ENCODE peak calls at places on chromosome 17, in six cellular contexts. One of them, this sample, is unnamed.

GRCh38 chr17:6392609-6393367 is 42.1 kb downstream of the AIPL1 start:
- DNase-seq in GM18507: no peak
- DNase-seq in left kidney: peak; percentile 22
- DNase-seq in EL: no peak
- DNase-seq in lower lobe of right lung: no peak
- DNase-seq in stimulated activated CD4-positive, alpha-beta T cell treated with anti-CD3 and anti-CD28 coated beads, Interleukin-15, amount 100 ng/mL, for 24 hours: no peak
- DNase-seq in this sample: no peak

GRCh38 chr17:17940451-17940911 is 31.7 kb downstream of the TOM1L2 start:
- DNase-seq in stimulated activated CD4-positive, alpha-beta T cell treated with anti-CD3 and anti-CD28 coated beads, Interleukin-15, amount 100 ng/mL, for 24 hours: no peak
- DNase-seq in left kidney: peak; percentile 74
- DNase-seq in lower lobe of right lung: no peak
- DNase-seq in GM18507: no peak
- DNase-seq in EL: peak; percentile 89
- DNase-seq in this sample: no peak

GRCh38 chr17:49249292-49249794 is 18.8 kb upstream of the PHOSPHO1 start:
- DNase-seq in EL: no peak
- DNase-seq in left kidney: peak; percentile 21
- DNase-seq in stimulated activated CD4-positive, alpha-beta T cell treated with anti-CD3 and anti-CD28 coated beads, Interleukin-15, amount 100 ng/mL, for 24 hours: no peak
- DNase-seq in GM18507: no peak
- DNase-seq in lower lobe of right lung: peak; percentile 53
- DNase-seq in this sample: no peak

GRCh38 chr17:56786989-56787482 is 46.7 kb downstream of the C17orf67 start:
- DNase-seq in GM18507: no peak
- DNase-seq in EL: peak; percentile 96
- DNase-seq in stimulated activated CD4-positive, alpha-beta T cell treated with anti-CD3 and anti-CD28 coated beads, Interleukin-15, amount 100 ng/mL, for 24 hours: peak; percentile 74
- DNase-seq in left kidney: peak; percentile 24
- DNase-seq in lower lobe of right lung: peak; percentile 61
- DNase-seq in this sample: peak; percentile 92

GRCh38 chr17:78239489-78239931 is 8.1 kb downstream of the TMEM235 start:
- DNase-seq in EL: no peak
- DNase-seq in left kidney: no peak
- DNase-seq in lower lobe of right lung: no peak
- DNase-seq in GM18507: no peak
- DNase-seq in stimulated activated CD4-positive, alpha-beta T cell treated with anti-CD3 and anti-CD28 coated beads, Interleukin-15, amount 100 ng/mL, for 24 hours: no peak
- DNase-seq in this sample: no peak

GRCh38 chr17:6461792-6462524 is 17.7 kb downstream of the PIMREG start:
- DNase-seq in EL: no peak
- DNase-seq in GM18507: no peak
- DNase-seq in lower lobe of right lung: peak; percentile 14
- DNase-seq in left kidney: no peak
- DNase-seq in stimulated activated CD4-positive, alpha-beta T cell treated with anti-CD3 and anti-CD28 coated beads, Interleukin-15, amount 100 ng/mL, for 24 hours: peak; percentile 58
- DNase-seq in this sample: no peak

GRCh38 chr17:49610883-49611584 is 35.4 kb downstream of the NXPH3 start:
- DNase-seq in EL: no peak
- DNase-seq in GM18507: no peak
- DNase-seq in lower lobe of right lung: no peak
- DNase-seq in stimulated activated CD4-positive, alpha-beta T cell treated with anti-CD3 and anti-CD28 coated beads, Interleukin-15, amount 100 ng/mL, for 24 hours: no peak
- DNase-seq in left kidney: no peak
- DNase-seq in this sample: no peak

GRCh38 chr17:75271955-75272847 is 1.2 kb upstream of the MIF4GD start:
- DNase-seq in lower lobe of right lung: no peak
- DNase-seq in stimulated activated CD4-positive, alpha-beta T cell treated with anti-CD3 and anti-CD28 coated beads, Interleukin-15, amount 100 ng/mL, for 24 hours: peak; percentile 43
- DNase-seq in EL: peak; percentile 63
- DNase-seq in left kidney: no peak
- DNase-seq in GM18507: no peak
- DNase-seq in this sample: no peak

GRCh38 chr17:18258356-18259038 is at the start of gene FLII:
- DNase-seq in lower lobe of right lung: peak; percentile 74
- DNase-seq in left kidney: peak; percentile 77
- DNase-seq in GM18507: no peak
- DNase-seq in EL: peak; percentile 70
- DNase-seq in stimulated activated CD4-positive, alpha-beta T cell treated with anti-CD3 and anti-CD28 coated beads, Interleukin-15, amount 100 ng/mL, for 24 hours: peak; percentile 69
- DNase-seq in this sample: peak; percentile 3

GRCh38 chr17:37179893-37180292 is 195.9 kb upstream of the C17orf78 start:
- DNase-seq in GM18507: no peak
- DNase-seq in stimulated activated CD4-positive, alpha-beta T cell treated with anti-CD3 and anti-CD28 coated beads, Interleukin-15, amount 100 ng/mL, for 24 hours: no peak
- DNase-seq in left kidney: no peak
- DNase-seq in EL: peak; percentile 79
- DNase-seq in lower lobe of right lung: no peak
- DNase-seq in this sample: no peak

GRCh38 chr17:39963826-39964225 is 1.0 kb downstream of the GSDMA start:
- DNase-seq in lower lobe of right lung: no peak
- DNase-seq in GM18507: no peak
- DNase-seq in EL: no peak
- DNase-seq in stimulated activated CD4-positive, alpha-beta T cell treated with anti-CD3 and anti-CD28 coated beads, Interleukin-15, amount 100 ng/mL, for 24 hours: peak; percentile 22
- DNase-seq in left kidney: no peak
- DNase-seq in this sample: no peak

GRCh38 chr17:78121801-78122220 is 6.7 kb downstream of the TMC6 start:
- DNase-seq in lower lobe of right lung: no peak
- DNase-seq in EL: no peak
- DNase-seq in GM18507: no peak
- DNase-seq in left kidney: no peak
- DNase-seq in stimulated activated CD4-positive, alpha-beta T cell treated with anti-CD3 and anti-CD28 coated beads, Interleukin-15, amount 100 ng/mL, for 24 hours: no peak
- DNase-seq in this sample: no peak

GRCh38 chr17:4195306-4195705 is 52.3 kb downstream of the CYB5D2 start:
- DNase-seq in GM18507: no peak
- DNase-seq in stimulated activated CD4-positive, alpha-beta T cell treated with anti-CD3 and anti-CD28 coated beads, Interleukin-15, amount 100 ng/mL, for 24 hours: no peak
- DNase-seq in left kidney: no peak
- DNase-seq in EL: peak; percentile 83
- DNase-seq in lower lobe of right lung: no peak
- DNase-seq in this sample: no peak

GRCh38 chr17:230371-230770 is 48.9 kb upstream of the DOC2B start:
- DNase-seq in left kidney: no peak
- DNase-seq in EL: no peak
- DNase-seq in stimulated activated CD4-positive, alpha-beta T cell treated with anti-CD3 and anti-CD28 coated beads, Interleukin-15, amount 100 ng/mL, for 24 hours: no peak
- DNase-seq in GM18507: no peak
- DNase-seq in lower lobe of right lung: no peak
- DNase-seq in this sample: no peak

GRCh38 chr17:49779730-49780220 is 8.7 kb upstream of the KAT7 start:
- DNase-seq in GM18507: no peak
- DNase-seq in EL: peak; percentile 71
- DNase-seq in lower lobe of right lung: no peak
- DNase-seq in stimulated activated CD4-positive, alpha-beta T cell treated with anti-CD3 and anti-CD28 coated beads, Interleukin-15, amount 100 ng/mL, for 24 hours: peak; percentile 23
- DNase-seq in left kidney: peak; percentile 72
- DNase-seq in this sample: peak; percentile 76

GRCh38 chr17:19311421-19312215 is 50.9 kb downstream of the B9D1 start:
- DNase-seq in EL: peak; percentile 65
- DNase-seq in left kidney: no peak
- DNase-seq in lower lobe of right lung: peak; percentile 37
- DNase-seq in stimulated activated CD4-positive, alpha-beta T cell treated with anti-CD3 and anti-CD28 coated beads, Interleukin-15, amount 100 ng/mL, for 24 hours: no peak
- DNase-seq in GM18507: no peak
- DNase-seq in this sample: peak; percentile 54

GRCh38 chr17:3859895-3860294 is 13.8 kb upstream of the NCBP3 start:
- DNase-seq in lower lobe of right lung: no peak
- DNase-seq in left kidney: no peak
- DNase-seq in GM18507: no peak
- DNase-seq in EL: no peak
- DNase-seq in stimulated activated CD4-positive, alpha-beta T cell treated with anti-CD3 and anti-CD28 coated beads, Interleukin-15, amount 100 ng/mL, for 24 hours: no peak
- DNase-seq in this sample: no peak

GRCh38 chr17:44171931-44172455 is 1.5 kb downstream of the ASB16 start:
- DNase-seq in stimulated activated CD4-positive, alpha-beta T cell treated with anti-CD3 and anti-CD28 coated beads, Interleukin-15, amount 100 ng/mL, for 24 hours: no peak
- DNase-seq in lower lobe of right lung: no peak
- DNase-seq in left kidney: peak; percentile 56
- DNase-seq in GM18507: no peak
- DNase-seq in EL: no peak
- DNase-seq in this sample: no peak

GRCh38 chr17:17304521-17304985 is 1.4 kb downstream of the NT5M start:
- DNase-seq in lower lobe of right lung: no peak
- DNase-seq in stimulated activated CD4-positive, alpha-beta T cell treated with anti-CD3 and anti-CD28 coated beads, Interleukin-15, amount 100 ng/mL, for 24 hours: peak; percentile 39
- DNase-seq in EL: no peak
- DNase-seq in left kidney: no peak
- DNase-seq in GM18507: no peak
- DNase-seq in this sample: no peak

GRCh38 chr17:75752405-75753192 is 12.4 kb downstream of the GALK1 start:
- DNase-seq in EL: no peak
- DNase-seq in GM18507: no peak
- DNase-seq in left kidney: no peak
- DNase-seq in stimulated activated CD4-positive, alpha-beta T cell treated with anti-CD3 and anti-CD28 coated beads, Interleukin-15, amount 100 ng/mL, for 24 hours: no peak
- DNase-seq in lower lobe of right lung: no peak
- DNase-seq in this sample: no peak

GRCh38 chr17:69485901-69486643 is 71.6 kb downstream of the MAP2K6 start:
- DNase-seq in stimulated activated CD4-positive, alpha-beta T cell treated with anti-CD3 and anti-CD28 coated beads, Interleukin-15, amount 100 ng/mL, for 24 hours: no peak
- DNase-seq in GM18507: no peak
- DNase-seq in EL: no peak
- DNase-seq in lower lobe of right lung: no peak
- DNase-seq in left kidney: no peak
- DNase-seq in this sample: no peak

GRCh38 chr17:57461082-57461481 is 204.8 kb downstream of the MSI2 start:
- DNase-seq in stimulated activated CD4-positive, alpha-beta T cell treated with anti-CD3 and anti-CD28 coated beads, Interleukin-15, amount 100 ng/mL, for 24 hours: peak; percentile 59
- DNase-seq in left kidney: no peak
- DNase-seq in GM18507: no peak
- DNase-seq in EL: peak; percentile 33
- DNase-seq in lower lobe of right lung: no peak
- DNase-seq in this sample: no peak

GRCh38 chr17:7191571-7192270 is 12.6 kb upstream of the ASGR1 start:
- DNase-seq in left kidney: peak; percentile 79
- DNase-seq in stimulated activated CD4-positive, alpha-beta T cell treated with anti-CD3 and anti-CD28 coated beads, Interleukin-15, amount 100 ng/mL, for 24 hours: peak; percentile 41
- DNase-seq in GM18507: peak; percentile 25
- DNase-seq in EL: peak; percentile 35
- DNase-seq in lower lobe of right lung: peak; percentile 57
- DNase-seq in this sample: no peak

GRCh38 chr17:35345926-35346771 is 27.3 kb downstream of the SLFN11 start:
- DNase-seq in EL: peak; percentile 69
- DNase-seq in stimulated activated CD4-positive, alpha-beta T cell treated with anti-CD3 and anti-CD28 coated beads, Interleukin-15, amount 100 ng/mL, for 24 hours: peak; percentile 51
- DNase-seq in GM18507: no peak
- DNase-seq in lower lobe of right lung: peak; percentile 85
- DNase-seq in left kidney: peak; percentile 56
- DNase-seq in this sample: peak; percentile 97

GRCh38 chr17:15972497-15972951 is 27.0 kb downstream of the ZSWIM7 start:
- DNase-seq in left kidney: no peak
- DNase-seq in lower lobe of right lung: no peak
- DNase-seq in EL: no peak
- DNase-seq in stimulated activated CD4-positive, alpha-beta T cell treated with anti-CD3 and anti-CD28 coated beads, Interleukin-15, amount 100 ng/mL, for 24 hours: no peak
- DNase-seq in GM18507: no peak
- DNase-seq in this sample: no peak

GRCh38 chr17:42275527-42276358 is 448 bp downstream of the STAT5B start:
- DNase-seq in GM18507: no peak
- DNase-seq in left kidney: peak; percentile 78
- DNase-seq in stimulated activated CD4-positive, alpha-beta T cell treated with anti-CD3 and anti-CD28 coated beads, Interleukin-15, amount 100 ng/mL, for 24 hours: peak; percentile 48
- DNase-seq in EL: peak; percentile 45
- DNase-seq in lower lobe of right lung: no peak
- DNase-seq in this sample: no peak

GRCh38 chr17:71809537-71809936 is 311.3 kb upstream of the SOX9 start:
- DNase-seq in lower lobe of right lung: no peak
- DNase-seq in left kidney: no peak
- DNase-seq in GM18507: no peak
- DNase-seq in EL: peak; percentile 7
- DNase-seq in stimulated activated CD4-positive, alpha-beta T cell treated with anti-CD3 and anti-CD28 coated beads, Interleukin-15, amount 100 ng/mL, for 24 hours: no peak
- DNase-seq in this sample: no peak

GRCh38 chr17:46770818-46771600 is 47.5 kb downstream of the WNT3 start:
- DNase-seq in stimulated activated CD4-positive, alpha-beta T cell treated with anti-CD3 and anti-CD28 coated beads, Interleukin-15, amount 100 ng/mL, for 24 hours: peak; percentile 51
- DNase-seq in EL: peak; percentile 65
- DNase-seq in left kidney: peak; percentile 78
- DNase-seq in lower lobe of right lung: peak; percentile 61
- DNase-seq in GM18507: peak; percentile 20
- DNase-seq in this sample: peak; percentile 49

GRCh38 chr17:50550661-50551432 is 3.9 kb downstream of the SPATA20 start:
- DNase-seq in stimulated activated CD4-positive, alpha-beta T cell treated with anti-CD3 and anti-CD28 coated beads, Interleukin-15, amount 100 ng/mL, for 24 hours: no peak
- DNase-seq in EL: peak; percentile 69
- DNase-seq in left kidney: peak; percentile 96
- DNase-seq in lower lobe of right lung: peak; percentile 85
- DNase-seq in GM18507: no peak
- DNase-seq in this sample: peak; percentile 67

GRCh38 chr17:61728297-61728836 is 135.0 kb downstream of the BRIP1 start:
- DNase-seq in EL: no peak
- DNase-seq in lower lobe of right lung: no peak
- DNase-seq in left kidney: no peak
- DNase-seq in stimulated activated CD4-positive, alpha-beta T cell treated with anti-CD3 and anti-CD28 coated beads, Interleukin-15, amount 100 ng/mL, for 24 hours: no peak
- DNase-seq in GM18507: no peak
- DNase-seq in this sample: no peak

GRCh38 chr17:53655591-53655990 is 167.1 kb upstream of the KIF2B start:
- DNase-seq in lower lobe of right lung: no peak
- DNase-seq in left kidney: no peak
- DNase-seq in EL: peak; percentile 84
- DNase-seq in GM18507: no peak
- DNase-seq in stimulated activated CD4-positive, alpha-beta T cell treated with anti-CD3 and anti-CD28 coated beads, Interleukin-15, amount 100 ng/mL, for 24 hours: no peak
- DNase-seq in this sample: no peak

GRCh38 chr17:27466748-27467375 is 10.6 kb downstream of the KSR1 start:
- DNase-seq in EL: no peak
- DNase-seq in stimulated activated CD4-positive, alpha-beta T cell treated with anti-CD3 and anti-CD28 coated beads, Interleukin-15, amount 100 ng/mL, for 24 hours: peak; percentile 88
- DNase-seq in lower lobe of right lung: peak; percentile 63
- DNase-seq in left kidney: no peak
- DNase-seq in GM18507: peak; percentile 59
- DNase-seq in this sample: peak; percentile 84

GRCh38 chr17:27565874-27566672 is 64.9 kb upstream of the LGALS9 start:
- DNase-seq in stimulated activated CD4-positive, alpha-beta T cell treated with anti-CD3 and anti-CD28 coated beads, Interleukin-15, amount 100 ng/mL, for 24 hours: peak; percentile 68
- DNase-seq in EL: no peak
- DNase-seq in GM18507: no peak
- DNase-seq in left kidney: no peak
- DNase-seq in lower lobe of right lung: peak; percentile 24
- DNase-seq in this sample: no peak

GRCh38 chr17:82031303-82031884 is at the start of gene RAC3:
- DNase-seq in EL: peak; percentile 41
- DNase-seq in GM18507: no peak
- DNase-seq in stimulated activated CD4-positive, alpha-beta T cell treated with anti-CD3 and anti-CD28 coated beads, Interleukin-15, amount 100 ng/mL, for 24 hours: peak; percentile 37
- DNase-seq in left kidney: peak; percentile 78
- DNase-seq in lower lobe of right lung: no peak
- DNase-seq in this sample: peak; percentile 56

GRCh38 chr17:83190601-83191387 is 111.4 kb downstream of the METRNL start:
- DNase-seq in stimulated activated CD4-positive, alpha-beta T cell treated with anti-CD3 and anti-CD28 coated beads, Interleukin-15, amount 100 ng/mL, for 24 hours: no peak
- DNase-seq in lower lobe of right lung: peak; percentile 41
- DNase-seq in EL: no peak
- DNase-seq in GM18507: no peak
- DNase-seq in left kidney: no peak
- DNase-seq in this sample: no peak